ENCODE peak calls at places on chromosomes 11 and 22, in ten cellular contexts. One of them, this sample, is unnamed.

GRCh38 chr11:61055776-61056175 is 46.5 kb upstream of the CD5 start:
- DNase-seq in GM20000: no peak
- DNase-seq in H9: no peak
- DNase-seq in prostate gland: no peak
- DNase-seq in A549: no peak
- DNase-seq in fibroblast of lung: no peak
- DNase-seq in esophagus squamous epithelium: no peak
- DNase-seq in right atrium auricular region: no peak
- DNase-seq in upper lobe of left lung: no peak
- DNase-seq in GM23338: no peak
- DNase-seq in this sample: no peak

GRCh38 chr11:37108436-37109204 is 510.6 kb upstream of the RAG2 start:
- DNase-seq in GM20000: no peak
- DNase-seq in H9: no peak
- DNase-seq in prostate gland: no peak
- DNase-seq in A549: no peak
- DNase-seq in fibroblast of lung: peak
- DNase-seq in esophagus squamous epithelium: no peak
- DNase-seq in right atrium auricular region: no peak
- DNase-seq in upper lobe of left lung: no peak
- DNase-seq in GM23338: no peak
- DNase-seq in this sample: no peak

GRCh38 chr11:35639591-35640179 is 21.4 kb downstream of the FJX1 start:
- DNase-seq in GM20000: no peak
- DNase-seq in H9: no peak
- DNase-seq in prostate gland: no peak
- DNase-seq in A549: no peak
- DNase-seq in fibroblast of lung: no peak
- DNase-seq in esophagus squamous epithelium: no peak
- DNase-seq in right atrium auricular region: no peak
- DNase-seq in upper lobe of left lung: no peak
- DNase-seq in GM23338: peak
- DNase-seq in this sample: no peak

GRCh38 chr11:17991799-17992433 is 20.9 kb downstream of the SERGEF start:
- DNase-seq in GM20000: peak
- DNase-seq in H9: no peak
- DNase-seq in prostate gland: no peak
- DNase-seq in A549: peak
- DNase-seq in fibroblast of lung: peak
- DNase-seq in esophagus squamous epithelium: no peak
- DNase-seq in right atrium auricular region: no peak
- DNase-seq in upper lobe of left lung: no peak
- DNase-seq in GM23338: peak
- DNase-seq in this sample: no peak

GRCh38 chr22:30017375-30017774 is 62.9 kb upstream of the HORMAD2 start:
- DNase-seq in GM20000: no peak
- DNase-seq in H9: no peak
- DNase-seq in prostate gland: no peak
- DNase-seq in A549: no peak
- DNase-seq in fibroblast of lung: peak
- DNase-seq in esophagus squamous epithelium: no peak
- DNase-seq in right atrium auricular region: no peak
- DNase-seq in upper lobe of left lung: no peak
- DNase-seq in GM23338: no peak
- DNase-seq in this sample: no peak

GRCh38 chr11:114197799-114198500 is 98.2 kb upstream of the NNMT start:
- DNase-seq in GM20000: no peak
- DNase-seq in H9: no peak
- DNase-seq in prostate gland: peak
- DNase-seq in A549: no peak
- DNase-seq in fibroblast of lung: peak
- DNase-seq in esophagus squamous epithelium: no peak
- DNase-seq in right atrium auricular region: peak
- DNase-seq in upper lobe of left lung: no peak
- DNase-seq in GM23338: no peak
- DNase-seq in this sample: no peak

GRCh38 chr22:32957093-32957835 is 100.9 kb downstream of the SYN3 start:
- DNase-seq in GM20000: no peak
- DNase-seq in H9: no peak
- DNase-seq in prostate gland: no peak
- DNase-seq in A549: no peak
- DNase-seq in fibroblast of lung: no peak
- DNase-seq in esophagus squamous epithelium: no peak
- DNase-seq in right atrium auricular region: no peak
- DNase-seq in upper lobe of left lung: no peak
- DNase-seq in GM23338: no peak
- DNase-seq in this sample: no peak

GRCh38 chr22:24133187-24133965 is 47.9 kb upstream of the SUSD2 start:
- DNase-seq in GM20000: no peak
- DNase-seq in H9: peak
- DNase-seq in prostate gland: no peak
- DNase-seq in A549: peak
- DNase-seq in fibroblast of lung: no peak
- DNase-seq in esophagus squamous epithelium: no peak
- DNase-seq in right atrium auricular region: no peak
- DNase-seq in upper lobe of left lung: no peak
- DNase-seq in GM23338: peak
- DNase-seq in this sample: no peak

GRCh38 chr11:26766996-26767395 is 45.1 kb upstream of the SLC5A12 start:
- DNase-seq in GM20000: no peak
- DNase-seq in H9: no peak
- DNase-seq in prostate gland: no peak
- DNase-seq in A549: no peak
- DNase-seq in fibroblast of lung: peak
- DNase-seq in esophagus squamous epithelium: no peak
- DNase-seq in right atrium auricular region: no peak
- DNase-seq in upper lobe of left lung: no peak
- DNase-seq in GM23338: no peak
- DNase-seq in this sample: no peak

DNA sequence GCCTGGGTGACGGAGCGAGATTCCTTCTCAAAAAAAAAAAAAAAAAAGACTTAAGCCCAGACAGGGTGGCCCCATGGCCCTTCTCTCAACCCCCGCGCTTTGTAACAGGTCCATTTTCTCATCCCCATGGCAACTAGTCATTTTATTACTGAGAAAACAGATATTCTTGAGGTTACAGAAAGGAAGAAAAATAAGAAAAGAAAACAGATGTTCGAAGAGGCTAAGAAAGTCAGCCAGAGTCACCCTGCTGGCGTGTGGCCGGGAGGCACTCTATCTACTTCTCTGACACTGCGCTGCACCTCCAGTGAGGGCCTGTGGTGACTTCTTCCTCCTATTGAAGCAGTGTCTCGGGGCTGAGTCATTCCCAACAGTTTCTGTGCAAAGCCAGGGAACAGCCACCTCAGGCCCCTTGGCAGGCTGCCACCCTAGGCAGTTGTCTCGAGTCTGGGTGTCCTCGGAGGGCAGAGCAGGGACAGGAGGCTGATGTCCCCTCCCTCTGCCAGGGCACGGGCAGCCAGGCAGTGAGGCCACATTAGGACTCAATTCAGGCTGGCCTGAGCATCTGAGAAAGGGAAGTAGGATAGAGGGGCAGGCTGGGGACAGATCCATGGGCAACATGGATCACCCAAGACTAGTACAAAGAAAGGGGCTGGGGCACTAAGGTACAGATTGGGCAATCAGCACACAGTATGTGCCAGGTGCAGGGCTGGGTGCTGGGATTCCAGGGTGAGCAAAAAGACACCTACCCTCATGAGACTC is 16.4 kb upstream of the SYVN1 start:
- DNase-seq in GM20000: peak
- DNase-seq in H9: peak
- DNase-seq in prostate gland: peak
- DNase-seq in A549: peak
- DNase-seq in fibroblast of lung: peak
- DNase-seq in esophagus squamous epithelium: no peak
- DNase-seq in right atrium auricular region: peak
- DNase-seq in upper lobe of left lung: peak
- DNase-seq in GM23338: no peak
- DNase-seq in this sample: no peak
- TF ChIP-seq CTCF in GM20000: no peak
- TF ChIP-seq CTCF in H9: no peak
- TF ChIP-seq CTCF in prostate gland: no peak
- TF ChIP-seq CTCF in A549: no peak
- TF ChIP-seq CTCF in fibroblast of lung: no peak
- TF ChIP-seq CTCF in esophagus squamous epithelium: no peak
- TF ChIP-seq CTCF in right atrium auricular region: no peak
- TF ChIP-seq CTCF in upper lobe of left lung: peak
- TF ChIP-seq CTCF in GM23338: no peak
- TF ChIP-seq CTCF in this sample: no peak

DNA sequence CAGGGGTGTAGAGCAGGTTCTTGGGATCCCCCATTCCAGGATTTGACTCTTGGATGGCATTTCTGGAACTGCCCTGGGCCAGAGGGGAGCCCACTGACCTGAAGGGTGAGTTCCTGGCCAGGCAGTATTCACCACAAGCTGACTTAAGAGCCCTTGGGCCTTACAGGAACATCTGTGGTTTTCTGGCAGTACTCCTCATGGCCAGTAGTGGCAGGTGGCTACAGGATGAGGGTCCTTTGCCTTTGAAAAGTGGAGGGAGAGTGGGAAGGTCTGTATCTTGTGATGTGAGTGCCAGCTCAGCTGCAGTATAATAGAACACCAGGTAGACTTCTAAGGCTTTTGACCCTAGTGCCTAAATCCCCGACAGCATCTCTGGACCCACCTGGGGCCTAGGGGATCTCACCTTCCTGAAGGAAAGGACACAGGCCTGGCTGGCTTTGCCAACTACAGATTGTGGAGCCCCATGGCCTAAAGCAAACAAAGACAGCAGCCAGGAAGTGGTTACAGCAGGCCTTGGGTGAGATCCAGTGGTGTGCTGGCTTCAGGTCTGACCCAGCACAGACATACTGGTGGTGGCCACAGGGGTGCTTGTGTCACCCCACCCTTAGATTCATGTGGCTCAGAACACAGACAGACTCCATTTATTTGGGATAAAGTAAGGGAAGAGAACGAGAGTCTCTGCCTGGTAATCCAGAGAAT is 9.0 kb downstream of the OR51S1 start:
- DNase-seq in GM20000: no peak
- DNase-seq in H9: peak
- DNase-seq in prostate gland: no peak
- DNase-seq in A549: no peak
- DNase-seq in fibroblast of lung: no peak
- DNase-seq in esophagus squamous epithelium: no peak
- DNase-seq in right atrium auricular region: no peak
- DNase-seq in upper lobe of left lung: no peak
- DNase-seq in GM23338: peak
- DNase-seq in this sample: no peak
- TF ChIP-seq CTCF in GM20000: no peak
- TF ChIP-seq CTCF in H9: peak
- TF ChIP-seq CTCF in prostate gland: no peak
- TF ChIP-seq CTCF in A549: no peak
- TF ChIP-seq CTCF in fibroblast of lung: no peak
- TF ChIP-seq CTCF in esophagus squamous epithelium: no peak
- TF ChIP-seq CTCF in right atrium auricular region: no peak
- TF ChIP-seq CTCF in upper lobe of left lung: no peak
- TF ChIP-seq CTCF in GM23338: no peak
- TF ChIP-seq CTCF in this sample: no peak

DNA sequence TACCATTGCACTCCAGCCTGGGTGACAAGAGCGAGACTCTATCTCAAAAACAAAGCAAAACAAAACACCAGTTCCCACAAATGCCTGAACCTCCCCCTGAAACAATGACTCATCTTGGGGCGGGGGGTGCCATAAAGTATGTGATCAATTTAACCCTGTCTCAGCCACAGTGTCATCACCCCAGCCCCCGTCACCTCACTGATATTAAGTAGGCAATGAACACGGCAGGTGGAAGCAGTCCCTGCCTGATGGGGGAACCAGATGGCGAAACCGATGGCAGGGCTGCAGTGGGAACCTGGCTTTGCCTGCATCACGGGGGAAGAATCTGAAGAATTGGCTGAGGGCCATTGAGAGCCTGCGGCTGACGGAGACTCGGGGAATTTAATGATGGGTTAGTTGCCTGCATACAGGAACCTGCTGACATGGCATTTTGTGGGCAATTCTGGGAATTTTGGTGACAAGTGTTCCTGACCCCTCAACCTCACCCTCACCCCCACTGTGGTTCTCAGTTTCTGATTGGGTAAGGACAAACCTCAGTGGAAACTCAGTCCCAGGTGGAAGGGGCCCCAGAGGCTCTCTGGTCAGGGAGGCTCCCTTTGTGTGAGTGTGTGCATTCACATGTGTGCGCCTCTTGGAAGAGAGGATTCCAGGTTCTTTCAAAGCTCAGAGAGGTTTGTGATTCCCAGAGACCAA is 39.1 kb upstream of the SHISAL1 start:
- DNase-seq in GM20000: no peak
- DNase-seq in H9: peak
- DNase-seq in prostate gland: peak
- DNase-seq in A549: peak
- DNase-seq in fibroblast of lung: peak
- DNase-seq in esophagus squamous epithelium: no peak
- DNase-seq in right atrium auricular region: peak
- DNase-seq in upper lobe of left lung: no peak
- DNase-seq in GM23338: peak
- DNase-seq in this sample: no peak
- TF ChIP-seq CTCF in GM20000: no peak
- TF ChIP-seq CTCF in H9: no peak
- TF ChIP-seq CTCF in prostate gland: no peak
- TF ChIP-seq CTCF in A549: no peak
- TF ChIP-seq CTCF in fibroblast of lung: peak
- TF ChIP-seq CTCF in esophagus squamous epithelium: no peak
- TF ChIP-seq CTCF in right atrium auricular region: no peak
- TF ChIP-seq CTCF in upper lobe of left lung: no peak
- TF ChIP-seq CTCF in GM23338: no peak
- TF ChIP-seq CTCF in this sample: no peak

GRCh38 chr11:76513654-76514034 is 68.8 kb downstream of the EMSY start:
- DNase-seq in GM20000: no peak
- DNase-seq in H9: no peak
- DNase-seq in prostate gland: no peak
- DNase-seq in A549: no peak
- DNase-seq in fibroblast of lung: no peak
- DNase-seq in esophagus squamous epithelium: no peak
- DNase-seq in right atrium auricular region: no peak
- DNase-seq in upper lobe of left lung: no peak
- DNase-seq in GM23338: no peak
- DNase-seq in this sample: no peak
- TF ChIP-seq CTCF in GM20000: no peak
- TF ChIP-seq CTCF in H9: no peak
- TF ChIP-seq CTCF in prostate gland: no peak
- TF ChIP-seq CTCF in A549: no peak
- TF ChIP-seq CTCF in fibroblast of lung: no peak
- TF ChIP-seq CTCF in esophagus squamous epithelium: no peak
- TF ChIP-seq CTCF in right atrium auricular region: no peak
- TF ChIP-seq CTCF in upper lobe of left lung: no peak
- TF ChIP-seq CTCF in GM23338: no peak
- TF ChIP-seq CTCF in this sample: no peak

This sample was measured in activated B cell treated with CpG ODN at 0.5 μM for 24 hours.